ENCODE peak calls at places on chromosomes 5 and 9, in ten cellular contexts. W is psoas muscle, Q is PC-9, B is AG04450, V is spleen, D is transverse colon, F is fibroblast of lung, P is ovary, I is OCI-LY7, G is mammary epithelial cell. Y is an unnamed sample.

GRCh38 chr9:72930828-72931227 is 22.0 kb downstream of the ALDH1A1 start:
- DNase-seq in W (no peak), Q (no peak), B (no peak), V (no peak), D (no peak), F (no peak), P (no peak), I (no peak), G (no peak), Y (no peak)

GRCh38 chr9:108811944-108812343 is 43.8 kb downstream of the ACTL7B start:
- DNase-seq in W (no peak), Q (no peak), B (no peak), V (no peak), D (no peak), F (no peak), P (no peak), I (no peak), G (no peak), Y (no peak)

GRCh38 chr5:151463137-151464029 is 16.0 kb downstream of the SLC36A1 start:
- DNase-seq in W (no peak), Q (no peak), B (no peak), V (no peak), D (peak), F (no peak), P (no peak), I (peak), G (no peak), Y (no peak)

GRCh38 chr9:110252509-110253139 is 3.7 kb downstream of the TXN start:
- DNase-seq in W (no peak), Q (no peak), B (no peak), V (no peak), D (peak), F (no peak), P (no peak), I (no peak), G (no peak), Y (no peak)

GRCh38 chr5:134114886-134115805 is 665 bp downstream of the TCF7 start:
- DNase-seq in W (peak), Q (no peak), B (no peak), V (peak), D (peak), F (no peak), P (peak), I (peak), G (no peak), Y (peak)

GRCh38 chr9:114146735-114147134 is 8.6 kb upstream of the COL27A1 start:
- DNase-seq in W (no peak), Q (no peak), B (no peak), V (no peak), D (no peak), F (no peak), P (no peak), I (no peak), G (no peak), Y (no peak)

GRCh38 chr5:116539222-116539621 is 35.4 kb downstream of the SEMA6A start:
- DNase-seq in W (no peak), Q (no peak), B (no peak), V (no peak), D (no peak), F (no peak), P (no peak), I (no peak), G (no peak), Y (no peak)

GRCh38 chr9:79663299-79663698 is 91.5 kb downstream of the TLE4 start:
- DNase-seq in W (no peak), Q (no peak), B (no peak), V (no peak), D (no peak), F (peak), P (no peak), I (no peak), G (no peak), Y (no peak)

GRCh38 chr9:38024036-38024681 is 44.9 kb downstream of the SHB start:
- DNase-seq in W (peak), Q (peak), B (peak), V (no peak), D (peak), F (peak), P (peak), I (no peak), G (peak), Y (no peak)

GRCh38 chr5:72452515-72453259 is 54.5 kb downstream of the ZNF366 start:
- DNase-seq in W (peak), Q (peak), B (peak), V (no peak), D (peak), F (peak), P (peak), I (no peak), G (peak), Y (peak)

GRCh38 chr9:121495976-121496375 is 3.7 kb downstream of the GGTA1 start:
- DNase-seq in W (no peak), Q (no peak), B (no peak), V (no peak), D (no peak), F (no peak), P (no peak), I (no peak), G (no peak), Y (no peak)

GRCh38 chr5:172658869-172659513 is 17.9 kb downstream of the NEURL1B start:
- DNase-seq in W (peak), Q (no peak), B (no peak), V (peak), D (peak), F (peak), P (peak), I (no peak), G (no peak), Y (no peak)

GRCh38 chr5:78889759-78890158 is 95.4 kb downstream of the ARSB start:
- DNase-seq in W (no peak), Q (no peak), B (no peak), V (no peak), D (no peak), F (peak), P (no peak), I (no peak), G (peak), Y (no peak)

GRCh38 chr9:138122201-138122600 is 244.6 kb downstream of the CACNA1B start:
- DNase-seq in W (no peak), Q (no peak), B (no peak), V (peak), D (no peak), F (no peak), P (no peak), I (no peak), G (no peak), Y (no peak)

GRCh38 chr9:86413966-86414880 is 60.0 kb upstream of the TUT7 start:
- DNase-seq in W (no peak), Q (no peak), B (no peak), V (no peak), D (no peak), F (peak), P (no peak), I (peak), G (no peak), Y (peak)

GRCh38 chr9:5894237-5894959 is 3.7 kb downstream of the MLANA start:
- DNase-seq in W (no peak), Q (no peak), B (no peak), V (no peak), D (no peak), F (no peak), P (no peak), I (no peak), G (no peak), Y (no peak)

GRCh38 chr5:160363122-160363521 is 7.3 kb downstream of the C1QTNF2 start:
- DNase-seq in W (no peak), Q (no peak), B (no peak), V (no peak), D (no peak), F (no peak), P (no peak), I (no peak), G (no peak), Y (no peak)

GRCh38 chr5:170693701-170694100 is 89.8 kb upstream of the GABRP start:
- DNase-seq in W (no peak), Q (no peak), B (no peak), V (no peak), D (no peak), F (no peak), P (no peak), I (no peak), G (no peak), Y (no peak)

GRCh38 chr5:114237766-114238165 is 124.1 kb upstream of the KCNN2 start:
- DNase-seq in W (no peak), Q (no peak), B (peak), V (no peak), D (no peak), F (peak), P (no peak), I (no peak), G (peak), Y (no peak)

GRCh38 chr5:90786756-90787155 is 228.2 kb downstream of the ADGRV1 start:
- DNase-seq in W (no peak), Q (no peak), B (no peak), V (no peak), D (no peak), F (no peak), P (no peak), I (no peak), G (no peak), Y (no peak)

GRCh38 chr5:90911169-90911568 is 352.6 kb downstream of the ADGRV1 start:
- DNase-seq in W (no peak), Q (no peak), B (no peak), V (no peak), D (no peak), F (no peak), P (no peak), I (no peak), G (no peak), Y (no peak)

GRCh38 chr5:116360008-116360853 is 214.4 kb downstream of the SEMA6A start:
- DNase-seq in W (peak), Q (no peak), B (no peak), V (no peak), D (peak), F (peak), P (peak), I (no peak), G (no peak), Y (no peak)

GRCh38 chr5:57817001-57817453 is 334.4 kb upstream of the ACTBL2 start:
- DNase-seq in W (no peak), Q (peak), B (no peak), V (no peak), D (no peak), F (peak), P (no peak), I (no peak), G (peak), Y (no peak)

GRCh38 chr9:15717290-15717689 is 164.4 kb downstream of the CCDC171 start:
- DNase-seq in W (no peak), Q (no peak), B (no peak), V (no peak), D (no peak), F (no peak), P (no peak), I (no peak), G (no peak), Y (no peak)

GRCh38 chr5:134246771-134247329 is 21.0 kb upstream of the PPP2CA start:
- DNase-seq in W (peak), Q (peak), B (no peak), V (no peak), D (no peak), F (peak), P (no peak), I (no peak), G (peak), Y (no peak)

GRCh38 chr9:137618105-137619067 is at the start of gene EHMT1:
- DNase-seq in W (peak), Q (peak), B (peak), V (peak), D (peak), F (peak), P (peak), I (peak), G (peak), Y (peak)

GRCh38 chr5:135694016-135694415 is 115.2 kb upstream of the CXCL14 start:
- DNase-seq in W (no peak), Q (no peak), B (no peak), V (no peak), D (no peak), F (no peak), P (no peak), I (no peak), G (peak), Y (peak)

GRCh38 chr5:31196309-31196708 is 2.8 kb downstream of the CDH6 start:
- DNase-seq in W (no peak), Q (no peak), B (no peak), V (no peak), D (no peak), F (peak), P (no peak), I (no peak), G (no peak), Y (no peak)

GRCh38 chr9:108775901-108776306 is 79.9 kb downstream of the ACTL7B start:
- DNase-seq in W (no peak), Q (no peak), B (no peak), V (no peak), D (no peak), F (no peak), P (no peak), I (no peak), G (no peak), Y (no peak)

DNA sequence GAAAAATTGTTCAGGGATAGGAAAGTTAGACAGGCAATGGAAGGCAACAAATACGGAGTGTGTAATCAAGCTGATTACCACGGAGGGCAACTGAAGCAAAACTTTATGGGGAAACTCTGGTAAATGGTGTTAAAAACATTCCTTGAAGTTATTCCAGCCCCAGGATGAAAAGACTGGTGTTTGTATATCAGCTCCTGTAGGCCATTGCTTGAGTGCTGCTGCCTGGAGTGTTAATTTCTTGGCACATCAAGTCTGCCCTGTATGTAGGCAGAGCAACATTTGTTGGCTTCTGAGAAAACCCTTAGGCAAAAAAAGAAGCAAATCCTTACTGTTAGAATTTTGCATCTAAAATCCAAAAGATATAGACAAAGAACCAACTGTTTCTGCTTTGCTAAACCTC is 686.5 kb upstream of the ACO1 start:
- DNase-seq in W (no peak), Q (no peak), B (no peak), V (no peak), D (no peak), F (no peak), P (no peak), I (no peak), G (no peak), Y (no peak)
- H3K27ac ChIP-seq in W (no peak), Q (no peak), B (no peak), V (no peak), D (no peak), F (no peak), P (no peak), I (no peak), G (no peak), Y (no peak)

GRCh38 chr5:320524-321232 is 836 bp upstream of the AHRR start:
- DNase-seq in W (no peak), Q (no peak), B (no peak), V (no peak), D (no peak), F (no peak), P (no peak), I (no peak), G (no peak), Y (no peak)
- H3K4me3 ChIP-seq in W (peak), Q (no peak), B (peak), V (peak), D (peak), F (peak), P (no peak), I (no peak), G (peak), Y (peak)

GRCh38 chr9:106287108-106287631 is 575.8 kb upstream of the ZNF462 start:
- DNase-seq in W (no peak), Q (no peak), B (no peak), V (peak), D (no peak), F (peak), P (peak), I (no peak), G (peak), Y (peak)
- H3K27ac ChIP-seq in W (no peak), Q (no peak), B (no peak), V (no peak), D (peak), F (no peak), P (no peak), I (no peak), G (peak), Y (peak)

DNA sequence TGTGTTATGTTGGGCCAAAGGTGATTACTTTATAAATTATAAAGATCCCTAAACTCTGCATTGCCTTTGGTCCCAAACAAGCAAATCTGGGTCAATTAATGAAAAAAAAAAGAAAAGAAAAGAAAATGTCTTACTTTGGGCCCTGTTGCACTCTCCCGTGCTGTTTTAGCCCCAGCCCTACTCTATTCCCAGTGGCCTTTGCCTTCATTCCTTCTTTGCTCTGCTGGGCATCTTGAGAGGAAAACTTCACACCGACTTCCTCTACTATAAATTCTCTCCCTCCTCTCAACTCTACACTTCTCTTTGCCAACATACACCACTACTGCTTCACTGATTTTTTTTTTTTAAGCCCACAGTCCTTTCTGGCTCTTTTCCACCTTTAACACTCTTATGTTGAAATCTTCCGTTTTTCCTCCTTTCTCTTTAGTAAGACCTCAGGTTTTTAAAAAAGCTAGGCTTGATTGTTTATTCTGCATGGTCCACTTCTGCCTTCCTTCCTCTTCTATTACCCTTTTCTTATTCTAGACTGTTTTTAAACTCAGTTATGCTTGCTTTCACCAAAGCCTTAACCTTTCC is 4.5 kb upstream of the MSMP start:
- DNase-seq in W (no peak), Q (no peak), B (no peak), V (no peak), D (no peak), F (no peak), P (no peak), I (no peak), G (no peak), Y (no peak)
- H3K4me3 ChIP-seq in W (no peak), Q (peak), B (no peak), V (no peak), D (no peak), F (no peak), P (no peak), I (peak), G (no peak), Y (no peak)

GRCh38 chr5:127596501-127596900 is 52.4 kb upstream of the CTXN3 start:
- DNase-seq in W (no peak), Q (no peak), B (no peak), V (no peak), D (no peak), F (no peak), P (no peak), I (no peak), G (no peak), Y (no peak)

GRCh38 chr5:127599321-127599720 is 49.6 kb upstream of the CTXN3 start:
- DNase-seq in W (no peak), Q (no peak), B (no peak), V (no peak), D (no peak), F (no peak), P (no peak), I (no peak), G (no peak), Y (no peak)

GRCh38 chr5:127599847-127600246 is 49.0 kb upstream of the CTXN3 start:
- DNase-seq in W (no peak), Q (no peak), B (no peak), V (no peak), D (no peak), F (no peak), P (no peak), I (no peak), G (no peak), Y (no peak)

GRCh38 chr5:127601111-127601510 is 47.8 kb upstream of the CTXN3 start:
- DNase-seq in W (no peak), Q (no peak), B (no peak), V (no peak), D (no peak), F (no peak), P (no peak), I (no peak), G (no peak), Y (no peak)

GRCh38 chr5:127595484-127596368 is 53.2 kb upstream of the CTXN3 start:
- DNase-seq in W (no peak), Q (no peak), B (no peak), V (no peak), D (no peak), F (no peak), P (no peak), I (no peak), G (no peak), Y (no peak)
- H3K27ac ChIP-seq in W (no peak), Q (no peak), B (no peak), V (no peak), D (no peak), F (no peak), P (no peak), I (no peak), G (no peak), Y (no peak)

GRCh38 chr9:78438765-78439164 is 141.8 kb downstream of the PSAT1 start:
- DNase-seq in W (no peak), Q (no peak), B (no peak), V (no peak), D (no peak), F (no peak), P (no peak), I (no peak), G (no peak), Y (peak)
- H3K4me3 ChIP-seq in W (no peak), Q (no peak), B (no peak), V (no peak), D (no peak), F (no peak), P (no peak), I (no peak), G (no peak), Y (peak)

DNA sequence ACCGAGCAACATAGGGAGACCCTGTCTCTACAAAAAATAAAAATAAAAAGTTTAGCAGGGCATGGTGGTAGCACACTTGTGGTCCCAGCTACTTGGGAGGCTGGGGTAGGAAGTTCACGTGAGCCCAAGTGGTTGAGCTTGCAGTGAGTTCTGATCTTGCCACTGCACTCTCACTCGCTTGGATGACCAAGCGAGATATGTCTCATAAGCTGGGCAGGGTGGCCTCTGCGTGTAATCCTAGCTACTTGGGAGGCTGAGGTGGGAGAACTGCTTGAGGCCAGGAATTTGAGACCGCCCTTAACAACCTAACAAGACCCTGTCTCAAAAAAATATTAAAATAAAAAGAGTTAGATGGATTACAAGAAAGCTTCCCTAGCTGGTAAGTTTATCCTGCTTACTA is 32.5 kb downstream of the RASA1 start:
- DNase-seq in W (no peak), Q (no peak), B (no peak), V (no peak), D (no peak), F (peak), P (no peak), I (no peak), G (no peak), Y (peak)
- H3K27ac ChIP-seq in W (no peak), Q (peak), B (peak), V (no peak), D (no peak), F (no peak), P (no peak), I (no peak), G (peak), Y (no peak)

GRCh38 chr5:37838933-37839341 is 904 bp downstream of the GDNF start:
- DNase-seq in W (no peak), Q (no peak), B (no peak), V (no peak), D (no peak), F (no peak), P (peak), I (no peak), G (no peak), Y (no peak)
- H3K4me3 ChIP-seq in W (peak), Q (no peak), B (peak), V (peak), D (peak), F (peak), P (peak), I (no peak), G (peak), Y (peak)

DNA sequence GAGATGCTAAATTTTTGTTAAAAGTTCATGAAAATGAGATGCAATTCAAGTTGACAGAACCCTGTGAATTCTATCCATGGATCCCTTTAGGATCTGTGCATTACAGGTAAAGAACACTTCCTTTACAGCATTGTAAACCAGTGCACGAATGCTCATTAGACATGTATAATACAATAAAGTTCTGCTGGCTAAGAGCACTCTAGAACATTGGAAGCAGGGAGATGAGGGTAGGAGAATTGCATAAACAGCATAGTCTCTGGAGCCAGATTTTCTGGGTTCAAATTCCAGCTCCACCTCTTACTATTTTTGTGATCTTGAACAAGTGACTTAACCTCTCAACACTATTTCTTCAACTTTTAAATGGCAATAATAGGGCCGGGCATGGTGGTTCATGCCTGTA is 300.2 kb downstream of the NTRK2 start:
- DNase-seq in W (no peak), Q (no peak), B (no peak), V (no peak), D (no peak), F (no peak), P (no peak), I (no peak), G (no peak), Y (no peak)
- H3K27ac ChIP-seq in W (no peak), Q (no peak), B (no peak), V (no peak), D (peak), F (no peak), P (no peak), I (no peak), G (peak), Y (no peak)

GRCh38 chr9:129495422-129496186 is 125.3 kb downstream of the C9orf50 start:
- DNase-seq in W (peak), Q (peak), B (peak), V (peak), D (peak), F (peak), P (peak), I (peak), G (peak), Y (peak)
- H3K4me3 ChIP-seq in W (peak), Q (peak), B (peak), V (peak), D (peak), F (peak), P (peak), I (peak), G (peak), Y (peak)